ENCODE peak calls at places on chromosomes 5 and 9, in five cellular contexts. E is stomach, G is cardiac muscle cell, D is dorsolateral prefrontal cortex, B is K562. Q is an unnamed sample.

GRCh38 chr9:35729700-35730485 is 2.1 kb downstream of the TLN1 start:
- DNase-seq in G (peak; percentile 56), D (no peak), E (peak; percentile 42), B (peak; percentile 75), Q (peak; percentile 77)

GRCh38 chr5:142420521-142420920 is 95.7 kb upstream of the SPRY4 start:
- DNase-seq in E (no peak), G (no peak), B (no peak), D (no peak), Q (no peak)

GRCh38 chr5:124746916-124747769 is 704 bp upstream of the ZNF608 start:
- DNase-seq in B (no peak), D (peak; percentile 83), E (peak; percentile 79), G (peak; percentile 96), Q (peak; percentile 65)

GRCh38 chr5:50962934-50963646 is 296.7 kb downstream of the PARP8 start:
- DNase-seq in D (peak; percentile 75), E (peak; percentile 88), G (peak; percentile 82), B (peak; percentile 86), Q (peak; percentile 45)

GRCh38 chr9:22913026-22913425 is 466.4 kb downstream of the DMRTA1 start:
- DNase-seq in D (no peak), E (no peak), G (no peak), B (no peak), Q (no peak)

GRCh38 chr5:100232730-100233129 is 302.4 kb upstream of the FAM174A start:
- DNase-seq in D (no peak), G (no peak), E (no peak), B (no peak), Q (no peak)

GRCh38 chr5:157222506-157223230 is 42.0 kb downstream of the ITK start:
- DNase-seq in G (no peak), D (no peak), E (no peak), B (no peak), Q (no peak)

GRCh38 chr5:68134033-68134668 is 81.4 kb upstream of the PIK3R1 start:
- DNase-seq in G (no peak), B (no peak), E (no peak), D (no peak), Q (no peak)

GRCh38 chr9:105307731-105308130 is 63.3 kb downstream of the SLC44A1 start:
- DNase-seq in G (no peak), E (no peak), B (no peak), D (no peak), Q (no peak)

GRCh38 chr9:97529363-97530076 is 28.1 kb downstream of the TMOD1 start:
- DNase-seq in B (peak; percentile 22), E (no peak), G (peak; percentile 93), D (no peak), Q (peak; percentile 68)

GRCh38 chr5:113034182-113034773 is 57.7 kb downstream of the DCP2 start:
- DNase-seq in D (no peak), G (no peak), B (no peak), E (no peak), Q (no peak)

GRCh38 chr5:141855265-141856029 is 22.8 kb downstream of the PCDH1 start:
- DNase-seq in E (peak; percentile 57), B (no peak), G (peak; percentile 39), D (peak; percentile 74), Q (no peak)

GRCh38 chr5:158522761-158523160 is 577.0 kb downstream of the EBF1 start:
- DNase-seq in D (no peak), E (no peak), B (no peak), G (no peak), Q (no peak)

GRCh38 chr5:159773062-159773924 is 143.0 kb upstream of the ADRA1B start:
- DNase-seq in E (peak; percentile 77), B (peak; percentile 52), D (peak; percentile 80), G (peak; percentile 83), Q (peak; percentile 25)

GRCh38 chr5:154892370-154892771 is 33.9 kb downstream of the CNOT8 start:
- DNase-seq in B (no peak), D (peak; percentile 49), G (no peak), E (no peak), Q (no peak)

GRCh38 chr5:156326718-156327259 is at the start of gene SGCD:
- DNase-seq in G (peak; percentile 46), E (peak; percentile 35), D (peak; percentile 39), B (no peak), Q (no peak)

GRCh38 chr9:99011161-99011709 is 67.5 kb downstream of the COL15A1 start:
- DNase-seq in B (no peak), E (no peak), D (no peak), G (peak; percentile 16), Q (peak; percentile 65)

GRCh38 chr9:114117996-114118830 is 19.1 kb upstream of the KIF12 start:
- DNase-seq in D (no peak), E (peak; percentile 67), G (no peak), B (no peak), Q (no peak)

GRCh38 chr5:160496784-160497183 is 75.1 kb downstream of the PTTG1 start:
- DNase-seq in B (no peak), D (no peak), E (no peak), G (no peak), Q (no peak)

GRCh38 chr9:110444911-110445310 is 107.2 kb upstream of the TXNDC8 start:
- DNase-seq in E (no peak), B (no peak), G (no peak), D (no peak), Q (no peak)

GRCh38 chr9:125635888-125636287 is 71.1 kb downstream of the MAPKAP1 start:
- DNase-seq in G (peak; percentile 42), E (no peak), B (no peak), D (no peak), Q (no peak)

GRCh38 chr9:27347889-27348288 is 50.9 kb upstream of the EQTN start:
- DNase-seq in E (no peak), B (no peak), D (no peak), G (no peak), Q (no peak)

GRCh38 chr9:116055536-116055935 is 98.1 kb upstream of the PAPPA start:
- DNase-seq in D (no peak), E (no peak), G (no peak), B (no peak), Q (no peak)

Q was measured in erythroblast.